ENCODE peak calls at places on chromosomes 6 and 20, in five cellular contexts. One of them, this sample, is unnamed.

GRCh38 chr20:44746367-44747165 is 901 bp downstream of the KCNK15 start:
- DNase-seq in HFF-Myc: no peak
- DNase-seq in astrocyte of the spinal cord: no peak
- DNase-seq in AG09309: no peak
- DNase-seq in heart right ventricle: no peak
- DNase-seq in this sample: no peak

GRCh38 chr6:27558028-27558724 is 85.3 kb upstream of the ZNF184 start:
- DNase-seq in HFF-Myc: no peak
- DNase-seq in astrocyte of the spinal cord: no peak
- DNase-seq in AG09309: no peak
- DNase-seq in heart right ventricle: no peak
- DNase-seq in this sample: no peak

GRCh38 chr6:42367353-42368011 is 84.2 kb downstream of the TRERF1 start:
- DNase-seq in HFF-Myc: no peak
- DNase-seq in astrocyte of the spinal cord: no peak
- DNase-seq in AG09309: no peak
- DNase-seq in heart right ventricle: peak
- DNase-seq in this sample: no peak

GRCh38 chr6:30689022-30689865 is 1.5 kb downstream of the NRM start:
- DNase-seq in HFF-Myc: no peak
- DNase-seq in astrocyte of the spinal cord: no peak
- DNase-seq in AG09309: no peak
- DNase-seq in heart right ventricle: no peak
- DNase-seq in this sample: no peak

GRCh38 chr6:29793036-29793356 is 34.6 kb upstream of the HLA-G start:
- DNase-seq in HFF-Myc: no peak
- DNase-seq in astrocyte of the spinal cord: no peak
- DNase-seq in AG09309: no peak
- DNase-seq in heart right ventricle: no peak
- DNase-seq in this sample: no peak

GRCh38 chr6:42294759-42295158 is 77.1 kb upstream of the MRPS10 start:
- DNase-seq in HFF-Myc: no peak
- DNase-seq in astrocyte of the spinal cord: peak
- DNase-seq in AG09309: no peak
- DNase-seq in heart right ventricle: no peak
- DNase-seq in this sample: peak

GRCh38 chr6:109257494-109257893 is 124.8 kb downstream of the CD164 start:
- DNase-seq in HFF-Myc: no peak
- DNase-seq in astrocyte of the spinal cord: no peak
- DNase-seq in AG09309: no peak
- DNase-seq in heart right ventricle: no peak
- DNase-seq in this sample: no peak

GRCh38 chr20:64083380-64084208 is 604 bp downstream of the LKAAEAR1 start:
- DNase-seq in HFF-Myc: no peak
- DNase-seq in astrocyte of the spinal cord: peak
- DNase-seq in AG09309: no peak
- DNase-seq in heart right ventricle: peak
- DNase-seq in this sample: no peak

GRCh38 chr6:11689847-11690246 is 88.8 kb downstream of the ADTRP start:
- DNase-seq in HFF-Myc: no peak
- DNase-seq in astrocyte of the spinal cord: no peak
- DNase-seq in AG09309: no peak
- DNase-seq in heart right ventricle: no peak
- DNase-seq in this sample: no peak

GRCh38 chr20:2840967-2841531 is 504 bp downstream of the VPS16 start:
- DNase-seq in HFF-Myc: no peak
- DNase-seq in astrocyte of the spinal cord: peak
- DNase-seq in AG09309: no peak
- DNase-seq in heart right ventricle: peak
- DNase-seq in this sample: no peak

GRCh38 chr6:158377866-158378265 is 65.6 kb downstream of the TULP4 start:
- DNase-seq in HFF-Myc: no peak
- DNase-seq in astrocyte of the spinal cord: peak
- DNase-seq in AG09309: no peak
- DNase-seq in heart right ventricle: no peak
- DNase-seq in this sample: no peak

GRCh38 chr6:148682990-148683389 is 63.8 kb upstream of the UST start:
- DNase-seq in HFF-Myc: no peak
- DNase-seq in astrocyte of the spinal cord: no peak
- DNase-seq in AG09309: no peak
- DNase-seq in heart right ventricle: no peak
- DNase-seq in this sample: no peak

GRCh38 chr6:71887006-71887743 is 825 bp downstream of the RIMS1 start:
- DNase-seq in HFF-Myc: no peak
- DNase-seq in astrocyte of the spinal cord: no peak
- DNase-seq in AG09309: no peak
- DNase-seq in heart right ventricle: no peak
- DNase-seq in this sample: no peak
- H3K4me3 ChIP-seq in HFF-Myc: peak
- H3K4me3 ChIP-seq in astrocyte of the spinal cord: peak
- H3K4me3 ChIP-seq in AG09309: peak
- H3K4me3 ChIP-seq in heart right ventricle: peak
- H3K4me3 ChIP-seq in this sample: peak

DNA sequence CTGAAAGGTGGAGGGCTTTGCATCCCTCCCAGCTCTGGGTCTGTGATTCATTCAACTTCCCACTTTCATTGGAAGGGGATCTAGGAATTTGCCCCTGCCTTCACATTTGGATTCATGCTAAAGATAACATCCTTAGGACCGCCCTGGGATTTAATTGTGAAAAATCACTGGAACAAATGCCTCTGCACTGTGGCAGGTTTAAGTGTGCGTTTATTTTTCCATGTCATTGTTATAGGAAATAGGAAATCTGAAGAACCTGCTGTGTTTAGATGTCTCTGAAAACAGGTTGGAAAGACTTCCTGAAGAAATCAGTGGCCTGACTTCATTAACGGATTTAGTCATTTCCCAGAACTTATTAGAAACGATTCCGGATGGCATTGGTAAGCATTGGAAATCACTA is 104.7 kb downstream of the LRRC1 start:
- DNase-seq in HFF-Myc: no peak
- DNase-seq in astrocyte of the spinal cord: no peak
- DNase-seq in AG09309: no peak
- DNase-seq in heart right ventricle: no peak
- DNase-seq in this sample: no peak
- TF ChIP-seq CTCF in HFF-Myc: no peak
- TF ChIP-seq CTCF in astrocyte of the spinal cord: no peak
- TF ChIP-seq CTCF in AG09309: no peak
- TF ChIP-seq CTCF in heart right ventricle: no peak
- TF ChIP-seq CTCF in this sample: no peak

GRCh38 chr6:170057961-170058877 is 232.7 kb downstream of the DLL1 start:
- DNase-seq in HFF-Myc: no peak
- DNase-seq in astrocyte of the spinal cord: no peak
- DNase-seq in AG09309: no peak
- DNase-seq in heart right ventricle: no peak
- DNase-seq in this sample: no peak

GRCh38 chr6:170057034-170057734 is 233.7 kb downstream of the DLL1 start:
- DNase-seq in HFF-Myc: no peak
- DNase-seq in astrocyte of the spinal cord: no peak
- DNase-seq in AG09309: no peak
- DNase-seq in heart right ventricle: no peak
- DNase-seq in this sample: no peak

GRCh38 chr6:170053966-170054661 is 236.8 kb downstream of the DLL1 start:
- DNase-seq in HFF-Myc: no peak
- DNase-seq in astrocyte of the spinal cord: no peak
- DNase-seq in AG09309: no peak
- DNase-seq in heart right ventricle: peak
- DNase-seq in this sample: no peak

GRCh38 chr6:170058878-170059485 is 231.9 kb downstream of the DLL1 start:
- DNase-seq in HFF-Myc: no peak
- DNase-seq in astrocyte of the spinal cord: no peak
- DNase-seq in AG09309: no peak
- DNase-seq in heart right ventricle: peak
- DNase-seq in this sample: no peak

DNA sequence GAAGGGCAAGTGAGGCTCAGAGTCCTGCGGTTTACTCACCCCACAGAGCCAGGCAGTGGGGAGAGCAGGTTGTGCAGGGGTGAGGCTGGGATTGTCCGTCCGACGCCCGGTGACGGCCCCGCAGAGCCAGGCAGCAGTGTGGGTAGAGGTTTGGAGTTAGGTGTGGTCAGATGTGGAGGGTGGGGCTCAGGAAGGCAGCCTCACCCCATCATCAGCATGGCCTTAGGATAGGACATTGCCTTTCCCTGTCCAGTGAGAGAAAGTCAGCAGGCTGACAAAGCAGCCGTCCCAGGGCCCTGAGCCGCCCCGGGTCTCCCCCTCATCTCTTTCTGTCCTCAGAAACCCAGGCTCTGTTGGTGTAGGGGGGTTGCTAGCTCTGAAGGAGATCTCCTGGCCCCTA is 234.5 kb downstream of the DLL1 start:
- DNase-seq in HFF-Myc: no peak
- DNase-seq in astrocyte of the spinal cord: no peak
- DNase-seq in AG09309: no peak
- DNase-seq in heart right ventricle: peak
- DNase-seq in this sample: no peak
- H3K4me3 ChIP-seq in HFF-Myc: no peak
- H3K4me3 ChIP-seq in astrocyte of the spinal cord: no peak
- H3K4me3 ChIP-seq in AG09309: no peak
- H3K4me3 ChIP-seq in heart right ventricle: no peak
- H3K4me3 ChIP-seq in this sample: no peak

DNA sequence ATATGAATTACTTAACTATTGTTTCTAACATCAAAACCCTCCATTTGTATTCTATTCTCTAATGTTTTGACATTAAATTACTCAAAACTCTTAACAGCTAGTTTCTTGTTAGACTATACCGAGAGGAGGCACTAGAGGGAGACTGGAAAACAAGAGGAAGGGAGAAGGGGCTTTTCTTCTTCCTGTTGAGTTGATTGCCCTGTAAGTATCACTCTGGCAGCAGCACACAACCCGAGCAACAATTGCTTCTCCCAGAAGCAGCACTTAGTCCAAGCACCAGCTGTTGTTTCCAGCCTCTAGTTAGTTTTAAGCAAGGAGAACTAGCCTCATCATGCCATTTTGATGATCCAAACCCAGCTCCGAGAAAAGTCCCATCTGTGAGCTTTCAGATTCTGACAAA is 603.8 kb downstream of the PRKN start:
- DNase-seq in HFF-Myc: no peak
- DNase-seq in astrocyte of the spinal cord: no peak
- DNase-seq in AG09309: no peak
- DNase-seq in heart right ventricle: peak
- DNase-seq in this sample: no peak
- TF ChIP-seq CTCF in HFF-Myc: no peak
- TF ChIP-seq CTCF in astrocyte of the spinal cord: peak
- TF ChIP-seq CTCF in AG09309: no peak
- TF ChIP-seq CTCF in heart right ventricle: peak
- TF ChIP-seq CTCF in this sample: peak

GRCh38 chr6:3744211-3744900 is 7.2 kb downstream of the PXDC1 start:
- DNase-seq in HFF-Myc: no peak
- DNase-seq in astrocyte of the spinal cord: no peak
- DNase-seq in AG09309: no peak
- DNase-seq in heart right ventricle: no peak
- DNase-seq in this sample: no peak
- H3K4me3 ChIP-seq in HFF-Myc: no peak
- H3K4me3 ChIP-seq in astrocyte of the spinal cord: no peak
- H3K4me3 ChIP-seq in AG09309: no peak
- H3K4me3 ChIP-seq in heart right ventricle: no peak
- H3K4me3 ChIP-seq in this sample: no peak

GRCh38 chr6:3159805-3160781 is 2.7 kb upstream of the TUBB2A start:
- DNase-seq in HFF-Myc: no peak
- DNase-seq in astrocyte of the spinal cord: peak
- DNase-seq in AG09309: no peak
- DNase-seq in heart right ventricle: peak
- DNase-seq in this sample: no peak

GRCh38 chr6:3162565-3163247 is 5.4 kb upstream of the TUBB2A start:
- DNase-seq in HFF-Myc: no peak
- DNase-seq in astrocyte of the spinal cord: peak
- DNase-seq in AG09309: no peak
- DNase-seq in heart right ventricle: peak
- DNase-seq in this sample: no peak

GRCh38 chr6:3162067-3162497 is 4.7 kb upstream of the TUBB2A start:
- DNase-seq in HFF-Myc: no peak
- DNase-seq in astrocyte of the spinal cord: peak
- DNase-seq in AG09309: no peak
- DNase-seq in heart right ventricle: no peak
- DNase-seq in this sample: no peak

GRCh38 chr6:3152689-3153088 is 4.7 kb downstream of the TUBB2A start:
- DNase-seq in HFF-Myc: no peak
- DNase-seq in astrocyte of the spinal cord: no peak
- DNase-seq in AG09309: no peak
- DNase-seq in heart right ventricle: no peak
- DNase-seq in this sample: no peak

GRCh38 chr6:3157151-3157933 is at the start of gene TUBB2A:
- DNase-seq in HFF-Myc: no peak
- DNase-seq in astrocyte of the spinal cord: peak
- DNase-seq in AG09309: no peak
- DNase-seq in heart right ventricle: peak
- DNase-seq in this sample: no peak
- TF ChIP-seq CTCF in HFF-Myc: peak
- TF ChIP-seq CTCF in astrocyte of the spinal cord: peak
- TF ChIP-seq CTCF in AG09309: no peak
- TF ChIP-seq CTCF in heart right ventricle: peak
- TF ChIP-seq CTCF in this sample: peak

DNA sequence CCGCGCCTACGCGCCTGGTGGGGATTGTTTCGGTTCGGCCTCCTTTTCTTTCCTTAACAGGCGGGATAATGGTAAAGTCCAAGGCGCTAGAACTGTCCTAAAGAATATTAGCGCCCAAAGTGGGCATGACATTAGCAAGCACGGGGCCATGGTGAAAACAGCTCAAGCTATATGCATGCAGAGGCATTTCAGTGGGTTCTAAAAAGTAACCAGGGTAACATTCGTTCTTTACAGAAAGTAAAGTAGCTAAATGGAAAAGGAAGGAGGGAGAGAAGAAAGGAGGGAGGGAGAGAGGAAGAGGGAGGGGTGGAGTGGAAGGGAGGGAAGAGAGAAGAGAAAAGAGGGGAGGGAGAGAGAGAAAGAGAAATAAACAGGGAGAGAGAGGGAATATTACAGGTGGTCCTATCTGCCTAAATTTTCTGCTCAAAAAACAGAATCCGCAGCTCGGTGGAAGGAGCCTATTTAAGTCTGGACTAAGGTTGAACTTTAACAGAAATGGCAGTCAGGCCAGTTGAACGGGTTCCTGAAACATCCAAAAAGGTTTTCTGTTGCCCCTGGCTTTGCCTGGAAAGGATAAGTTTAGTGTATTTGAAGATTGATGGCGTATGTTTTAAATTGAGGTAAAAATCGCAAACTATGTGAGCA is 2.0 kb downstream of the TFAP2B start:
- DNase-seq in HFF-Myc: no peak
- DNase-seq in astrocyte of the spinal cord: no peak
- DNase-seq in AG09309: no peak
- DNase-seq in heart right ventricle: no peak
- DNase-seq in this sample: no peak
- H3K4me3 ChIP-seq in HFF-Myc: no peak
- H3K4me3 ChIP-seq in astrocyte of the spinal cord: no peak
- H3K4me3 ChIP-seq in AG09309: no peak
- H3K4me3 ChIP-seq in heart right ventricle: no peak
- H3K4me3 ChIP-seq in this sample: peak

DNA sequence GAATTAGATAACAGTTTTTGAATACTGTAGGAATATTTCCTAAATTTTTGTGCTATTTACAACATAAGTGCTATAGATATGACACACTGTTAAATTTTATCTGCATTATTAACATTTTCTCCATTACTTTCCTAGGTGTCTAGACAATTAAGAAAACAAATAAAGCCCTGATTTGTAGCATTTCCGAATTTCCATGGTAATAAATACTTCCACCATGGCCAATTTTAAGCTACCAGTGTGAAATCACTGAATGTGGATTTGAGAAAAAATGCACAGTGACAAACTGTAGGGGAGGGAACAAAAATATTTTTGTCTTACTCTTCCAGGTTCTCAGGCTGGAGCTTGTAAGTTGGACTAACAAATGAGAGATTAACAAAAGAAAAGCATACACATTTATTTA is 27.9 kb downstream of the LIN28B start:
- DNase-seq in HFF-Myc: no peak
- DNase-seq in astrocyte of the spinal cord: no peak
- DNase-seq in AG09309: no peak
- DNase-seq in heart right ventricle: no peak
- DNase-seq in this sample: no peak
- TF ChIP-seq CTCF in HFF-Myc: no peak
- TF ChIP-seq CTCF in astrocyte of the spinal cord: no peak
- TF ChIP-seq CTCF in AG09309: no peak
- TF ChIP-seq CTCF in heart right ventricle: no peak
- TF ChIP-seq CTCF in this sample: no peak

This sample was measured in epithelial cell of proximal tubule.